ENCODE peak calls at places on chromosomes 3 and 15, in eight cellular contexts. One of them, this sample, is unnamed.

GRCh38 chr3:151276038-151277027 is 2.0 kb downstream of the P2RY14 start:
- DNase-seq in SHP77: no peak
- DNase-seq in hepatocyte: no peak
- DNase-seq in Right ventricle myocardium superior: no peak
- DNase-seq in upper lobe of left lung: no peak
- DNase-seq in stimulated activated CD4-positive, alpha-beta T cell treated with anti-CD3 and anti-CD28 coated beads, TNF-alpha, amount 100 ng/mL, for 24 hours: no peak
- DNase-seq in iPS-NIHi11: no peak
- DNase-seq in caudate nucleus: no peak
- DNase-seq in this sample: no peak

GRCh38 chr15:43492266-43492665 is 690 bp downstream of the TP53BP1 start:
- DNase-seq in SHP77: no peak
- DNase-seq in hepatocyte: no peak
- DNase-seq in Right ventricle myocardium superior: no peak
- DNase-seq in upper lobe of left lung: no peak
- DNase-seq in stimulated activated CD4-positive, alpha-beta T cell treated with anti-CD3 and anti-CD28 coated beads, TNF-alpha, amount 100 ng/mL, for 24 hours: no peak
- DNase-seq in iPS-NIHi11: peak
- DNase-seq in caudate nucleus: no peak
- DNase-seq in this sample: no peak

GRCh38 chr15:35914573-35914972 is 368.6 kb upstream of the DPH6 start:
- DNase-seq in SHP77: no peak
- DNase-seq in hepatocyte: no peak
- DNase-seq in Right ventricle myocardium superior: no peak
- DNase-seq in upper lobe of left lung: no peak
- DNase-seq in stimulated activated CD4-positive, alpha-beta T cell treated with anti-CD3 and anti-CD28 coated beads, TNF-alpha, amount 100 ng/mL, for 24 hours: no peak
- DNase-seq in iPS-NIHi11: no peak
- DNase-seq in caudate nucleus: no peak
- DNase-seq in this sample: no peak

GRCh38 chr3:190608850-190609589 is 95.1 kb downstream of the IL1RAP start:
- DNase-seq in SHP77: no peak
- DNase-seq in hepatocyte: no peak
- DNase-seq in Right ventricle myocardium superior: no peak
- DNase-seq in upper lobe of left lung: no peak
- DNase-seq in stimulated activated CD4-positive, alpha-beta T cell treated with anti-CD3 and anti-CD28 coated beads, TNF-alpha, amount 100 ng/mL, for 24 hours: no peak
- DNase-seq in iPS-NIHi11: no peak
- DNase-seq in caudate nucleus: no peak
- DNase-seq in this sample: no peak

GRCh38 chr3:186152889-186153292 is 44.0 kb upstream of the ETV5 start:
- DNase-seq in SHP77: no peak
- DNase-seq in hepatocyte: no peak
- DNase-seq in Right ventricle myocardium superior: no peak
- DNase-seq in upper lobe of left lung: no peak
- DNase-seq in stimulated activated CD4-positive, alpha-beta T cell treated with anti-CD3 and anti-CD28 coated beads, TNF-alpha, amount 100 ng/mL, for 24 hours: no peak
- DNase-seq in iPS-NIHi11: no peak
- DNase-seq in caudate nucleus: no peak
- DNase-seq in this sample: no peak

GRCh38 chr3:128486157-128486691 is 6.8 kb downstream of the GATA2 start:
- DNase-seq in SHP77: no peak
- DNase-seq in hepatocyte: no peak
- DNase-seq in Right ventricle myocardium superior: peak
- DNase-seq in upper lobe of left lung: no peak
- DNase-seq in stimulated activated CD4-positive, alpha-beta T cell treated with anti-CD3 and anti-CD28 coated beads, TNF-alpha, amount 100 ng/mL, for 24 hours: no peak
- DNase-seq in iPS-NIHi11: no peak
- DNase-seq in caudate nucleus: no peak
- DNase-seq in this sample: no peak

GRCh38 chr3:61841111-61841845 is 279.9 kb downstream of the PTPRG start:
- DNase-seq in SHP77: no peak
- DNase-seq in hepatocyte: no peak
- DNase-seq in Right ventricle myocardium superior: no peak
- DNase-seq in upper lobe of left lung: no peak
- DNase-seq in stimulated activated CD4-positive, alpha-beta T cell treated with anti-CD3 and anti-CD28 coated beads, TNF-alpha, amount 100 ng/mL, for 24 hours: no peak
- DNase-seq in iPS-NIHi11: no peak
- DNase-seq in caudate nucleus: no peak
- DNase-seq in this sample: no peak

GRCh38 chr3:129245141-129245540 is 4.3 kb upstream of the COPG1 start:
- DNase-seq in SHP77: no peak
- DNase-seq in hepatocyte: no peak
- DNase-seq in Right ventricle myocardium superior: no peak
- DNase-seq in upper lobe of left lung: no peak
- DNase-seq in stimulated activated CD4-positive, alpha-beta T cell treated with anti-CD3 and anti-CD28 coated beads, TNF-alpha, amount 100 ng/mL, for 24 hours: no peak
- DNase-seq in iPS-NIHi11: no peak
- DNase-seq in caudate nucleus: no peak
- DNase-seq in this sample: no peak

GRCh38 chr3:50615190-50615589 is 1.8 kb upstream of the MAPKAPK3 start:
- DNase-seq in SHP77: no peak
- DNase-seq in hepatocyte: no peak
- DNase-seq in Right ventricle myocardium superior: no peak
- DNase-seq in upper lobe of left lung: no peak
- DNase-seq in stimulated activated CD4-positive, alpha-beta T cell treated with anti-CD3 and anti-CD28 coated beads, TNF-alpha, amount 100 ng/mL, for 24 hours: no peak
- DNase-seq in iPS-NIHi11: no peak
- DNase-seq in caudate nucleus: no peak
- DNase-seq in this sample: no peak

GRCh38 chr3:194134231-194134756 is 1.7 kb upstream of the HES1 start:
- DNase-seq in SHP77: peak
- DNase-seq in hepatocyte: no peak
- DNase-seq in Right ventricle myocardium superior: peak
- DNase-seq in upper lobe of left lung: peak
- DNase-seq in stimulated activated CD4-positive, alpha-beta T cell treated with anti-CD3 and anti-CD28 coated beads, TNF-alpha, amount 100 ng/mL, for 24 hours: no peak
- DNase-seq in iPS-NIHi11: peak
- DNase-seq in caudate nucleus: no peak
- DNase-seq in this sample: peak

GRCh38 chr15:100335335-100335999 is 6.3 kb downstream of the ADAMTS17 start:
- DNase-seq in SHP77: no peak
- DNase-seq in hepatocyte: no peak
- DNase-seq in Right ventricle myocardium superior: no peak
- DNase-seq in upper lobe of left lung: no peak
- DNase-seq in stimulated activated CD4-positive, alpha-beta T cell treated with anti-CD3 and anti-CD28 coated beads, TNF-alpha, amount 100 ng/mL, for 24 hours: no peak
- DNase-seq in iPS-NIHi11: no peak
- DNase-seq in caudate nucleus: no peak
- DNase-seq in this sample: no peak

GRCh38 chr3:161343986-161344385 is 27.3 kb downstream of the SPTSSB start:
- DNase-seq in SHP77: no peak
- DNase-seq in hepatocyte: no peak
- DNase-seq in Right ventricle myocardium superior: no peak
- DNase-seq in upper lobe of left lung: no peak
- DNase-seq in stimulated activated CD4-positive, alpha-beta T cell treated with anti-CD3 and anti-CD28 coated beads, TNF-alpha, amount 100 ng/mL, for 24 hours: no peak
- DNase-seq in iPS-NIHi11: no peak
- DNase-seq in caudate nucleus: no peak
- DNase-seq in this sample: no peak

GRCh38 chr15:65862682-65863081 is 6.6 kb upstream of the RAB11A start:
- DNase-seq in SHP77: peak
- DNase-seq in hepatocyte: peak
- DNase-seq in Right ventricle myocardium superior: no peak
- DNase-seq in upper lobe of left lung: peak
- DNase-seq in stimulated activated CD4-positive, alpha-beta T cell treated with anti-CD3 and anti-CD28 coated beads, TNF-alpha, amount 100 ng/mL, for 24 hours: peak
- DNase-seq in iPS-NIHi11: peak
- DNase-seq in caudate nucleus: no peak
- DNase-seq in this sample: no peak

GRCh38 chr15:31260646-31261265 is 65.9 kb upstream of the KLF13 start:
- DNase-seq in SHP77: no peak
- DNase-seq in hepatocyte: no peak
- DNase-seq in Right ventricle myocardium superior: no peak
- DNase-seq in upper lobe of left lung: peak
- DNase-seq in stimulated activated CD4-positive, alpha-beta T cell treated with anti-CD3 and anti-CD28 coated beads, TNF-alpha, amount 100 ng/mL, for 24 hours: no peak
- DNase-seq in iPS-NIHi11: no peak
- DNase-seq in caudate nucleus: no peak
- DNase-seq in this sample: no peak

GRCh38 chr15:101310508-101310907 is 15.5 kb upstream of the SNRPA1 start:
- DNase-seq in SHP77: no peak
- DNase-seq in hepatocyte: no peak
- DNase-seq in Right ventricle myocardium superior: peak
- DNase-seq in upper lobe of left lung: peak
- DNase-seq in stimulated activated CD4-positive, alpha-beta T cell treated with anti-CD3 and anti-CD28 coated beads, TNF-alpha, amount 100 ng/mL, for 24 hours: no peak
- DNase-seq in iPS-NIHi11: no peak
- DNase-seq in caudate nucleus: no peak
- DNase-seq in this sample: no peak

GRCh38 chr3:31356941-31357340 is 175.8 kb upstream of the STT3B start:
- DNase-seq in SHP77: peak
- DNase-seq in hepatocyte: peak
- DNase-seq in Right ventricle myocardium superior: peak
- DNase-seq in upper lobe of left lung: peak
- DNase-seq in stimulated activated CD4-positive, alpha-beta T cell treated with anti-CD3 and anti-CD28 coated beads, TNF-alpha, amount 100 ng/mL, for 24 hours: no peak
- DNase-seq in iPS-NIHi11: no peak
- DNase-seq in caudate nucleus: no peak
- DNase-seq in this sample: no peak

GRCh38 chr15:31261266-31262142 is 65.1 kb upstream of the KLF13 start:
- DNase-seq in SHP77: peak
- DNase-seq in hepatocyte: no peak
- DNase-seq in Right ventricle myocardium superior: no peak
- DNase-seq in upper lobe of left lung: peak
- DNase-seq in stimulated activated CD4-positive, alpha-beta T cell treated with anti-CD3 and anti-CD28 coated beads, TNF-alpha, amount 100 ng/mL, for 24 hours: no peak
- DNase-seq in iPS-NIHi11: no peak
- DNase-seq in caudate nucleus: no peak
- DNase-seq in this sample: no peak

GRCh38 chr15:87739866-87740265 is 516.7 kb downstream of the NTRK3 start:
- DNase-seq in SHP77: no peak
- DNase-seq in hepatocyte: no peak
- DNase-seq in Right ventricle myocardium superior: no peak
- DNase-seq in upper lobe of left lung: no peak
- DNase-seq in stimulated activated CD4-positive, alpha-beta T cell treated with anti-CD3 and anti-CD28 coated beads, TNF-alpha, amount 100 ng/mL, for 24 hours: no peak
- DNase-seq in iPS-NIHi11: no peak
- DNase-seq in caudate nucleus: no peak
- DNase-seq in this sample: no peak

GRCh38 chr3:14125193-14126016 is 553 bp downstream of the TMEM43 start:
- DNase-seq in SHP77: peak
- DNase-seq in hepatocyte: peak
- DNase-seq in Right ventricle myocardium superior: peak
- DNase-seq in upper lobe of left lung: peak
- DNase-seq in stimulated activated CD4-positive, alpha-beta T cell treated with anti-CD3 and anti-CD28 coated beads, TNF-alpha, amount 100 ng/mL, for 24 hours: peak
- DNase-seq in iPS-NIHi11: peak
- DNase-seq in caudate nucleus: no peak
- DNase-seq in this sample: no peak

GRCh38 chr3:138253609-138254008 is 66.5 kb downstream of the ARMC8 start:
- DNase-seq in SHP77: no peak
- DNase-seq in hepatocyte: no peak
- DNase-seq in Right ventricle myocardium superior: no peak
- DNase-seq in upper lobe of left lung: no peak
- DNase-seq in stimulated activated CD4-positive, alpha-beta T cell treated with anti-CD3 and anti-CD28 coated beads, TNF-alpha, amount 100 ng/mL, for 24 hours: no peak
- DNase-seq in iPS-NIHi11: no peak
- DNase-seq in caudate nucleus: no peak
- DNase-seq in this sample: no peak

GRCh38 chr3:160060409-160061027 is 71.9 kb downstream of the IL12A start:
- DNase-seq in SHP77: no peak
- DNase-seq in hepatocyte: no peak
- DNase-seq in Right ventricle myocardium superior: no peak
- DNase-seq in upper lobe of left lung: no peak
- DNase-seq in stimulated activated CD4-positive, alpha-beta T cell treated with anti-CD3 and anti-CD28 coated beads, TNF-alpha, amount 100 ng/mL, for 24 hours: no peak
- DNase-seq in iPS-NIHi11: no peak
- DNase-seq in caudate nucleus: no peak
- DNase-seq in this sample: no peak

GRCh38 chr3:182738583-182739514 is 54.5 kb upstream of the ATP11B start:
- DNase-seq in SHP77: no peak
- DNase-seq in hepatocyte: peak
- DNase-seq in Right ventricle myocardium superior: no peak
- DNase-seq in upper lobe of left lung: peak
- DNase-seq in stimulated activated CD4-positive, alpha-beta T cell treated with anti-CD3 and anti-CD28 coated beads, TNF-alpha, amount 100 ng/mL, for 24 hours: no peak
- DNase-seq in iPS-NIHi11: no peak
- DNase-seq in caudate nucleus: no peak
- DNase-seq in this sample: no peak

GRCh38 chr3:179957264-179957845 is 79.4 kb downstream of the PEX5L start:
- DNase-seq in SHP77: peak
- DNase-seq in hepatocyte: no peak
- DNase-seq in Right ventricle myocardium superior: no peak
- DNase-seq in upper lobe of left lung: no peak
- DNase-seq in stimulated activated CD4-positive, alpha-beta T cell treated with anti-CD3 and anti-CD28 coated beads, TNF-alpha, amount 100 ng/mL, for 24 hours: no peak
- DNase-seq in iPS-NIHi11: no peak
- DNase-seq in caudate nucleus: no peak
- DNase-seq in this sample: no peak

GRCh38 chr15:41872166-41872747 is 21.6 kb downstream of the SPTBN5 start:
- DNase-seq in SHP77: no peak
- DNase-seq in hepatocyte: no peak
- DNase-seq in Right ventricle myocardium superior: no peak
- DNase-seq in upper lobe of left lung: no peak
- DNase-seq in stimulated activated CD4-positive, alpha-beta T cell treated with anti-CD3 and anti-CD28 coated beads, TNF-alpha, amount 100 ng/mL, for 24 hours: no peak
- DNase-seq in iPS-NIHi11: no peak
- DNase-seq in caudate nucleus: no peak
- DNase-seq in this sample: no peak

GRCh38 chr15:51203797-51204196 is 109.1 kb upstream of the TNFAIP8L3 start:
- DNase-seq in SHP77: no peak
- DNase-seq in hepatocyte: no peak
- DNase-seq in Right ventricle myocardium superior: no peak
- DNase-seq in upper lobe of left lung: no peak
- DNase-seq in stimulated activated CD4-positive, alpha-beta T cell treated with anti-CD3 and anti-CD28 coated beads, TNF-alpha, amount 100 ng/mL, for 24 hours: no peak
- DNase-seq in iPS-NIHi11: no peak
- DNase-seq in caudate nucleus: no peak
- DNase-seq in this sample: no peak

GRCh38 chr3:180789774-180790173 is 110.5 kb upstream of the CCDC39 start:
- DNase-seq in SHP77: no peak
- DNase-seq in hepatocyte: no peak
- DNase-seq in Right ventricle myocardium superior: no peak
- DNase-seq in upper lobe of left lung: no peak
- DNase-seq in stimulated activated CD4-positive, alpha-beta T cell treated with anti-CD3 and anti-CD28 coated beads, TNF-alpha, amount 100 ng/mL, for 24 hours: no peak
- DNase-seq in iPS-NIHi11: no peak
- DNase-seq in caudate nucleus: no peak
- DNase-seq in this sample: no peak

GRCh38 chr3:152183473-152183872 is 85.3 kb upstream of the MBNL1 start:
- DNase-seq in SHP77: peak
- DNase-seq in hepatocyte: peak
- DNase-seq in Right ventricle myocardium superior: peak
- DNase-seq in upper lobe of left lung: no peak
- DNase-seq in stimulated activated CD4-positive, alpha-beta T cell treated with anti-CD3 and anti-CD28 coated beads, TNF-alpha, amount 100 ng/mL, for 24 hours: peak
- DNase-seq in iPS-NIHi11: peak
- DNase-seq in caudate nucleus: no peak
- DNase-seq in this sample: no peak

GRCh38 chr3:149395107-149396089 is 17.9 kb upstream of the TM4SF1 start:
- DNase-seq in SHP77: peak
- DNase-seq in hepatocyte: peak
- DNase-seq in Right ventricle myocardium superior: no peak
- DNase-seq in upper lobe of left lung: no peak
- DNase-seq in stimulated activated CD4-positive, alpha-beta T cell treated with anti-CD3 and anti-CD28 coated beads, TNF-alpha, amount 100 ng/mL, for 24 hours: no peak
- DNase-seq in iPS-NIHi11: no peak
- DNase-seq in caudate nucleus: no peak
- DNase-seq in this sample: no peak

GRCh38 chr3:57803647-57804081 is 47.6 kb downstream of the SLMAP start:
- DNase-seq in SHP77: no peak
- DNase-seq in hepatocyte: peak
- DNase-seq in Right ventricle myocardium superior: no peak
- DNase-seq in upper lobe of left lung: peak
- DNase-seq in stimulated activated CD4-positive, alpha-beta T cell treated with anti-CD3 and anti-CD28 coated beads, TNF-alpha, amount 100 ng/mL, for 24 hours: no peak
- DNase-seq in iPS-NIHi11: peak
- DNase-seq in caudate nucleus: no peak
- DNase-seq in this sample: no peak

GRCh38 chr3:42159706-42160472 is 68.7 kb downstream of the TRAK1 start:
- DNase-seq in SHP77: peak
- DNase-seq in hepatocyte: peak
- DNase-seq in Right ventricle myocardium superior: peak
- DNase-seq in upper lobe of left lung: peak
- DNase-seq in stimulated activated CD4-positive, alpha-beta T cell treated with anti-CD3 and anti-CD28 coated beads, TNF-alpha, amount 100 ng/mL, for 24 hours: no peak
- DNase-seq in iPS-NIHi11: peak
- DNase-seq in caudate nucleus: no peak
- DNase-seq in this sample: no peak

GRCh38 chr15:92634641-92635272 is 20.8 kb downstream of the FAM174B start:
- DNase-seq in SHP77: no peak
- DNase-seq in hepatocyte: no peak
- DNase-seq in Right ventricle myocardium superior: no peak
- DNase-seq in upper lobe of left lung: no peak
- DNase-seq in stimulated activated CD4-positive, alpha-beta T cell treated with anti-CD3 and anti-CD28 coated beads, TNF-alpha, amount 100 ng/mL, for 24 hours: no peak
- DNase-seq in iPS-NIHi11: no peak
- DNase-seq in caudate nucleus: no peak
- DNase-seq in this sample: no peak

GRCh38 chr3:62134061-62134496 is 239.3 kb downstream of the FEZF2 start:
- DNase-seq in SHP77: no peak
- DNase-seq in hepatocyte: no peak
- DNase-seq in Right ventricle myocardium superior: peak
- DNase-seq in upper lobe of left lung: peak
- DNase-seq in stimulated activated CD4-positive, alpha-beta T cell treated with anti-CD3 and anti-CD28 coated beads, TNF-alpha, amount 100 ng/mL, for 24 hours: no peak
- DNase-seq in iPS-NIHi11: peak
- DNase-seq in caudate nucleus: no peak
- DNase-seq in this sample: no peak

GRCh38 chr3:31364711-31365110 is 168.0 kb upstream of the STT3B start:
- DNase-seq in SHP77: no peak
- DNase-seq in hepatocyte: no peak
- DNase-seq in Right ventricle myocardium superior: no peak
- DNase-seq in upper lobe of left lung: no peak
- DNase-seq in stimulated activated CD4-positive, alpha-beta T cell treated with anti-CD3 and anti-CD28 coated beads, TNF-alpha, amount 100 ng/mL, for 24 hours: no peak
- DNase-seq in iPS-NIHi11: no peak
- DNase-seq in caudate nucleus: no peak
- DNase-seq in this sample: no peak

GRCh38 chr3:5572168-5572567 is 384.7 kb downstream of the EDEM1 start:
- DNase-seq in SHP77: no peak
- DNase-seq in hepatocyte: no peak
- DNase-seq in Right ventricle myocardium superior: no peak
- DNase-seq in upper lobe of left lung: no peak
- DNase-seq in stimulated activated CD4-positive, alpha-beta T cell treated with anti-CD3 and anti-CD28 coated beads, TNF-alpha, amount 100 ng/mL, for 24 hours: no peak
- DNase-seq in iPS-NIHi11: no peak
- DNase-seq in caudate nucleus: no peak
- DNase-seq in this sample: no peak